ENCODE peak calls at places on chromosome 6, in eight cellular contexts. One of them, this sample, is unnamed. For H3K36me3 and H3K4me1, the result is how much of the 10 kb centered on the place peaks cover.

GRCh38 chr6:70380259-70380658 is 33.0 kb upstream of the FAM135A start:
- DNase-seq in colonic mucosa: no peak
- DNase-seq in IMR-90: no peak
- DNase-seq in tibial nerve: no peak
- DNase-seq in lower lobe of right lung: no peak
- DNase-seq in kidney: no peak
- DNase-seq in mammary epithelial cell: no peak
- DNase-seq in SK-N-SH: no peak
- DNase-seq in this sample: no peak

GRCh38 chr6:114783083-114783482 is 440.3 kb upstream of the HS3ST5 start:
- DNase-seq in mammary epithelial cell: peak
- DNase-seq in tibial nerve: no peak
- DNase-seq in colonic mucosa: no peak
- DNase-seq in kidney: no peak
- DNase-seq in SK-N-SH: no peak
- DNase-seq in IMR-90: no peak
- DNase-seq in lower lobe of right lung: no peak
- DNase-seq in this sample: no peak

GRCh38 chr6:5781966-5782556 is 224.7 kb downstream of the NRN1 start:
- DNase-seq in colonic mucosa: no peak
- DNase-seq in mammary epithelial cell: no peak
- DNase-seq in SK-N-SH: no peak
- DNase-seq in lower lobe of right lung: no peak
- DNase-seq in tibial nerve: no peak
- DNase-seq in kidney: no peak
- DNase-seq in IMR-90: no peak
- DNase-seq in this sample: no peak

GRCh38 chr6:48597951-48598350 is 487.0 kb upstream of the PTCHD4 start:
- DNase-seq in SK-N-SH: no peak
- DNase-seq in kidney: no peak
- DNase-seq in mammary epithelial cell: no peak
- DNase-seq in colonic mucosa: no peak
- DNase-seq in tibial nerve: no peak
- DNase-seq in lower lobe of right lung: no peak
- DNase-seq in IMR-90: no peak
- DNase-seq in this sample: no peak

GRCh38 chr6:26270903-26271639 is 93.9 kb upstream of the BTN3A2 start:
- DNase-seq in tibial nerve: peak
- DNase-seq in SK-N-SH: peak
- DNase-seq in mammary epithelial cell: peak
- DNase-seq in lower lobe of right lung: peak
- DNase-seq in IMR-90: peak
- DNase-seq in colonic mucosa: peak
- DNase-seq in kidney: peak
- DNase-seq in this sample: peak

GRCh38 chr6:138848461-138848860 is 52.6 kb downstream of the ECT2L start:
- DNase-seq in mammary epithelial cell: no peak
- DNase-seq in IMR-90: no peak
- DNase-seq in lower lobe of right lung: no peak
- DNase-seq in SK-N-SH: no peak
- DNase-seq in kidney: no peak
- DNase-seq in tibial nerve: no peak
- DNase-seq in colonic mucosa: no peak
- DNase-seq in this sample: no peak

GRCh38 chr6:81981812-81982211 is 229.3 kb upstream of the TENT5A start:
- DNase-seq in colonic mucosa: no peak
- DNase-seq in lower lobe of right lung: no peak
- DNase-seq in kidney: no peak
- DNase-seq in SK-N-SH: no peak
- DNase-seq in IMR-90: peak
- DNase-seq in tibial nerve: no peak
- DNase-seq in mammary epithelial cell: peak
- DNase-seq in this sample: no peak

GRCh38 chr6:46210294-46210693 is 39.5 kb upstream of the ENPP5 start:
- DNase-seq in lower lobe of right lung: no peak
- DNase-seq in tibial nerve: no peak
- DNase-seq in SK-N-SH: no peak
- DNase-seq in kidney: no peak
- DNase-seq in colonic mucosa: no peak
- DNase-seq in IMR-90: no peak
- DNase-seq in mammary epithelial cell: no peak
- DNase-seq in this sample: no peak

GRCh38 chr6:169253745-169254238 is at the start of gene THBS2:
- DNase-seq in kidney: no peak
- DNase-seq in tibial nerve: peak
- DNase-seq in SK-N-SH: no peak
- DNase-seq in colonic mucosa: no peak
- DNase-seq in mammary epithelial cell: no peak
- DNase-seq in lower lobe of right lung: no peak
- DNase-seq in IMR-90: peak
- DNase-seq in this sample: no peak

GRCh38 chr6:290111-290932 is 2.0 kb upstream of the DUSP22 start:
- DNase-seq in SK-N-SH: no peak
- DNase-seq in colonic mucosa: no peak
- DNase-seq in tibial nerve: peak
- DNase-seq in kidney: no peak
- DNase-seq in lower lobe of right lung: no peak
- DNase-seq in mammary epithelial cell: no peak
- DNase-seq in IMR-90: no peak
- DNase-seq in this sample: no peak

GRCh38 chr6:35678021-35678654 is 10.6 kb downstream of the FKBP5 start:
- DNase-seq in SK-N-SH: no peak
- DNase-seq in kidney: no peak
- DNase-seq in tibial nerve: no peak
- DNase-seq in colonic mucosa: no peak
- DNase-seq in mammary epithelial cell: no peak
- DNase-seq in lower lobe of right lung: no peak
- DNase-seq in IMR-90: peak
- DNase-seq in this sample: no peak

GRCh38 chr6:158536084-158536890 is 23.6 kb upstream of the TMEM181 start:
- DNase-seq in colonic mucosa: peak
- DNase-seq in tibial nerve: peak
- DNase-seq in kidney: peak
- DNase-seq in mammary epithelial cell: peak
- DNase-seq in lower lobe of right lung: peak
- DNase-seq in SK-N-SH: peak
- DNase-seq in IMR-90: peak
- DNase-seq in this sample: peak

GRCh38 chr6:2765896-2766766 is 938 bp downstream of the WRNIP1 start:
- DNase-seq in IMR-90: peak
- DNase-seq in lower lobe of right lung: peak
- DNase-seq in SK-N-SH: peak
- DNase-seq in mammary epithelial cell: peak
- DNase-seq in kidney: peak
- DNase-seq in tibial nerve: no peak
- DNase-seq in colonic mucosa: peak
- DNase-seq in this sample: peak

GRCh38 chr6:13238640-13239216 is 89.6 kb downstream of the TBC1D7 start:
- DNase-seq in kidney: no peak
- DNase-seq in tibial nerve: no peak
- DNase-seq in IMR-90: no peak
- DNase-seq in lower lobe of right lung: no peak
- DNase-seq in colonic mucosa: no peak
- DNase-seq in SK-N-SH: no peak
- DNase-seq in mammary epithelial cell: no peak
- DNase-seq in this sample: no peak

GRCh38 chr6:13235339-13235738 is 93.0 kb downstream of the TBC1D7 start:
- DNase-seq in SK-N-SH: no peak
- DNase-seq in tibial nerve: no peak
- DNase-seq in IMR-90: no peak
- DNase-seq in mammary epithelial cell: no peak
- DNase-seq in colonic mucosa: no peak
- DNase-seq in kidney: no peak
- DNase-seq in lower lobe of right lung: no peak
- DNase-seq in this sample: no peak

GRCh38 chr6:13237318-13237717 is 91.0 kb downstream of the TBC1D7 start:
- DNase-seq in SK-N-SH: no peak
- DNase-seq in IMR-90: no peak
- DNase-seq in mammary epithelial cell: no peak
- DNase-seq in lower lobe of right lung: no peak
- DNase-seq in colonic mucosa: no peak
- DNase-seq in kidney: no peak
- DNase-seq in tibial nerve: no peak
- DNase-seq in this sample: no peak

GRCh38 chr6:13239530-13240455 is 88.5 kb downstream of the TBC1D7 start:
- DNase-seq in lower lobe of right lung: no peak
- DNase-seq in colonic mucosa: no peak
- DNase-seq in IMR-90: peak
- DNase-seq in SK-N-SH: no peak
- DNase-seq in kidney: no peak
- DNase-seq in mammary epithelial cell: no peak
- DNase-seq in tibial nerve: no peak
- DNase-seq in this sample: no peak

DNA sequence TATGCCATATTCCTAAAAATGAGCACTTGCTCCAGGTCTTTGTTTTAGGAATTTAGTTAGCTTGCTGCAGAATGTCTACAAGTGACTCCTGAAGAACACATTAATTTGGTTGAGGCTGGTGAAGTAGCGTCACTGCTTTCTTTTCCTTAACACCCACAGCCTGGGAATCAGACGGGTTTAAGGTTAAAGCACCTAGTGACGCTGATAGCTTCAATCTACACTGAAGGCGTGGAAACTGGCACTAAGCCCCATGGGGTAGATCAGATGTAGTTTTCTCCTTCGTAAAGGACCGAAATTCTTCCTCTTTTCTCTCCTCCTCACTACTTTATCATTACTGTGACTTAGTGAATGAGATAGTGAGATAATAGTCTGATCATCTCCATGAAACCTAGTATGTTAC is 90.3 kb downstream of the TBC1D7 start:
- DNase-seq in SK-N-SH: no peak
- DNase-seq in colonic mucosa: no peak
- DNase-seq in kidney: no peak
- DNase-seq in mammary epithelial cell: no peak
- DNase-seq in tibial nerve: no peak
- DNase-seq in lower lobe of right lung: no peak
- DNase-seq in IMR-90: no peak
- DNase-seq in this sample: no peak
- H3K36me3 ChIP-seq in SK-N-SH: under half
- H3K36me3 ChIP-seq in colonic mucosa: under half
- H3K36me3 ChIP-seq in kidney: under half
- H3K36me3 ChIP-seq in mammary epithelial cell: under half
- H3K36me3 ChIP-seq in tibial nerve: under half
- H3K36me3 ChIP-seq in lower lobe of right lung: under half
- H3K36me3 ChIP-seq in IMR-90: under half
- H3K36me3 ChIP-seq in this sample: under half

GRCh38 chr6:142914371-142914770 is 30.6 kb downstream of the HIVEP2 start:
- DNase-seq in IMR-90: no peak
- DNase-seq in mammary epithelial cell: no peak
- DNase-seq in tibial nerve: no peak
- DNase-seq in kidney: no peak
- DNase-seq in colonic mucosa: no peak
- DNase-seq in lower lobe of right lung: no peak
- DNase-seq in SK-N-SH: no peak
- DNase-seq in this sample: no peak

GRCh38 chr6:142913511-142914047 is 31.4 kb downstream of the HIVEP2 start:
- DNase-seq in tibial nerve: peak
- DNase-seq in IMR-90: no peak
- DNase-seq in colonic mucosa: no peak
- DNase-seq in kidney: no peak
- DNase-seq in SK-N-SH: no peak
- DNase-seq in mammary epithelial cell: no peak
- DNase-seq in lower lobe of right lung: no peak
- DNase-seq in this sample: peak

GRCh38 chr6:142915129-142915697 is 29.8 kb downstream of the HIVEP2 start:
- DNase-seq in lower lobe of right lung: no peak
- DNase-seq in SK-N-SH: no peak
- DNase-seq in kidney: no peak
- DNase-seq in IMR-90: no peak
- DNase-seq in mammary epithelial cell: no peak
- DNase-seq in tibial nerve: no peak
- DNase-seq in colonic mucosa: no peak
- DNase-seq in this sample: no peak

GRCh38 chr6:142918339-142919042 is 26.5 kb downstream of the HIVEP2 start:
- DNase-seq in colonic mucosa: no peak
- DNase-seq in tibial nerve: no peak
- DNase-seq in IMR-90: no peak
- DNase-seq in lower lobe of right lung: no peak
- DNase-seq in kidney: no peak
- DNase-seq in SK-N-SH: peak
- DNase-seq in mammary epithelial cell: no peak
- DNase-seq in this sample: no peak

DNA sequence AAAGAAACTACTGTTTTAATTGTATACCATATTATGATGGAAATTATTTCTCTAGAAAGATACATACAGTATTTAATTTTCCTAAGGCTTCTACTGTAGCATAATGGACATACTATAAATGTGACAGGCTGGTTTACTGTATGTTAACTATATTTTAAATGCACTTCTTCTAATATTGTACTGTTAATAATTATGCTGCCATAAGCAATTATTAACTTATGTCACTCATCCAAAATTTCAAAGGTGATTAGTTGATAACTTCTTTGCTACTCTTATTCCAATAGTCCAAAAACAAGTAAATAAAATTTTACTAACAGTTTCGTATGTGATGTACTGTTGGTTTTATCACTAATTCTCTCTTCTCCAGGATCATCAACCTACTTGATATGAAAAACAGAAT is 28.1 kb downstream of the HIVEP2 start:
- DNase-seq in colonic mucosa: no peak
- DNase-seq in tibial nerve: no peak
- DNase-seq in mammary epithelial cell: no peak
- DNase-seq in kidney: no peak
- DNase-seq in lower lobe of right lung: no peak
- DNase-seq in IMR-90: no peak
- DNase-seq in SK-N-SH: no peak
- DNase-seq in this sample: no peak
- H3K4me1 ChIP-seq in colonic mucosa: under half
- H3K4me1 ChIP-seq in tibial nerve: under half
- H3K4me1 ChIP-seq in mammary epithelial cell: under half
- H3K4me1 ChIP-seq in kidney: under half
- H3K4me1 ChIP-seq in lower lobe of right lung: under half
- H3K4me1 ChIP-seq in IMR-90: under half
- H3K4me1 ChIP-seq in SK-N-SH: under half
- H3K4me1 ChIP-seq in this sample: under half

GRCh38 chr6:24836116-24836515 is 37.4 kb upstream of the ARMH2 start:
- DNase-seq in tibial nerve: peak
- DNase-seq in colonic mucosa: no peak
- DNase-seq in SK-N-SH: no peak
- DNase-seq in kidney: no peak
- DNase-seq in IMR-90: no peak
- DNase-seq in mammary epithelial cell: no peak
- DNase-seq in lower lobe of right lung: no peak
- DNase-seq in this sample: no peak
- H3K36me3 ChIP-seq in tibial nerve: under half
- H3K36me3 ChIP-seq in colonic mucosa: under half
- H3K36me3 ChIP-seq in SK-N-SH: under half
- H3K36me3 ChIP-seq in kidney: under half
- H3K36me3 ChIP-seq in IMR-90: under half
- H3K36me3 ChIP-seq in mammary epithelial cell: under half
- H3K36me3 ChIP-seq in lower lobe of right lung: under half
- H3K36me3 ChIP-seq in this sample: under half

DNA sequence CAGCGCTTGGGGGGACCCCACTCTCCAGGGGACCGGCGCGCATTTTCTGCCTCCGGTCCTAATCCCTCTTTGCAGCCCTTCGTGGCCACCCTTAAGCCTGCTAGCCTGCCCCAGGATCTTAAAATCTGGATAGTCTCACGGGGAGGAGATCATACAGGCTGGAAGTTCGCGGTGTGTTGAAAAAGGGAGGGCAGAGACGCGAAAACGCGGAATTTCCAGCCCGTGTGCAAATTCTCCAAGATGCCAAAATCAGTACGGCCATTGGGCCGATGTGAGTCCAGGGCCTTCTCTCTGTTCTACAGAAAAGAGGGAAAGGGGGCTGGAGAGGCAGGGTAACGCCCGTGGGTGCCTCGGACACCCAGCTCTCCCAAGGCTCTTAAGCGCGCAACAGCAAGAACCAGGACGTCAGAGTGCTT is 9.4 kb downstream of the NR2E1 start:
- DNase-seq in mammary epithelial cell: no peak
- DNase-seq in SK-N-SH: no peak
- DNase-seq in tibial nerve: no peak
- DNase-seq in kidney: no peak
- DNase-seq in colonic mucosa: no peak
- DNase-seq in IMR-90: no peak
- DNase-seq in lower lobe of right lung: no peak
- DNase-seq in this sample: no peak
- H3K4me1 ChIP-seq in mammary epithelial cell: under half
- H3K4me1 ChIP-seq in SK-N-SH: under half
- H3K4me1 ChIP-seq in tibial nerve: under half
- H3K4me1 ChIP-seq in kidney: under half
- H3K4me1 ChIP-seq in colonic mucosa: under half
- H3K4me1 ChIP-seq in IMR-90: under half
- H3K4me1 ChIP-seq in lower lobe of right lung: under half
- H3K4me1 ChIP-seq in this sample: under half